ENCODE peak calls at places on chromosomes 11 and 22, in five cellular contexts. N, M, Q, K and R are unnamed samples.

GRCh38 chr11:35166369-35167360 is 27.7 kb downstream of the CD44 start:
- DNase-seq in N (no peak), K (no peak), M (no peak), Q (peak), R (peak)

GRCh38 chr11:129960216-129961214 is 42.1 kb downstream of the PRDM10 start:
- DNase-seq in M (no peak), N (no peak), Q (peak), K (no peak), R (no peak)

GRCh38 chr22:45090364-45090960 is 73.3 kb upstream of the NUP50 start:
- DNase-seq in K (peak), Q (peak), N (peak), M (no peak), R (peak)

GRCh38 chr22:48666620-48667019 is 1161.1 kb downstream of the BRD1 start:
- DNase-seq in M (no peak), Q (no peak), K (no peak), N (no peak), R (no peak)

GRCh38 chr11:132779487-132779886 is 752.8 kb downstream of the OPCML start:
- DNase-seq in N (no peak), Q (no peak), K (no peak), M (no peak), R (no peak)

GRCh38 chr11:3854660-3854976 is 846 bp upstream of the STIM1 start:
- DNase-seq in K (no peak), M (no peak), Q (no peak), N (no peak), R (no peak)

GRCh38 chr11:65262775-65263174 is 1.0 kb downstream of the POLA2 start:
- DNase-seq in K (no peak), Q (no peak), M (no peak), N (no peak), R (no peak)

GRCh38 chr11:34604909-34605308 is 16.0 kb upstream of the EHF start:
- DNase-seq in K (no peak), N (no peak), Q (no peak), M (no peak), R (no peak)

GRCh38 chr11:57406337-57406904 is 16.0 kb upstream of the PRG2 start:
- DNase-seq in N (no peak), Q (no peak), K (no peak), M (no peak), R (peak)

GRCh38 chr11:70024036-70024772 is 53.9 kb upstream of the ANO1 start:
- DNase-seq in Q (no peak), K (peak), M (no peak), N (no peak), R (no peak)

GRCh38 chr11:95563173-95563572 is 226.4 kb downstream of the FAM76B start:
- DNase-seq in K (no peak), M (no peak), N (no peak), Q (peak), R (no peak)

GRCh38 chr11:34356576-34356917 is 1.3 kb downstream of the ABTB2 start:
- DNase-seq in M (no peak), K (peak), N (no peak), Q (no peak), R (peak)

GRCh38 chr11:12409621-12410005 is 32.2 kb downstream of the PARVA start:
- DNase-seq in Q (peak), K (no peak), M (no peak), N (no peak), R (peak)

GRCh38 chr11:92775277-92775676 is 194.2 kb upstream of the MTNR1B start:
- DNase-seq in Q (no peak), N (no peak), K (no peak), M (no peak), R (no peak)

GRCh38 chr11:65132988-65133700 is 1.2 kb downstream of the SYVN1 start:
- DNase-seq in N (no peak), Q (peak), K (peak), M (peak), R (peak)

GRCh38 chr11:34650528-34650927 is 29.6 kb downstream of the EHF start:
- DNase-seq in M (no peak), Q (no peak), K (no peak), N (no peak), R (no peak)

GRCh38 chr22:33747576-33748180 is 172.6 kb downstream of the LARGE1 start:
- DNase-seq in M (no peak), Q (no peak), K (no peak), N (no peak), R (no peak)

GRCh38 chr11:119470316-119471266 is 47.6 kb upstream of the THY1 start:
- DNase-seq in K (peak), Q (peak), N (no peak), M (peak), R (peak)

GRCh38 chr11:120703358-120704152 is 192.0 kb downstream of the GRIK4 start:
- DNase-seq in N (no peak), K (no peak), Q (no peak), M (no peak), R (no peak)

GRCh38 chr11:8290122-8290810 is 26.6 kb upstream of the LMO1 start:
- DNase-seq in M (no peak), N (no peak), K (peak), Q (no peak), R (no peak)

GRCh38 chr11:96680515-96680914 is 290.7 kb downstream of the JRKL start:
- DNase-seq in M (no peak), Q (no peak), K (no peak), N (no peak), R (no peak)

GRCh38 chr11:2914475-2915195 is 14.6 kb downstream of the PHLDA2 start:
- DNase-seq in K (no peak), N (no peak), M (no peak), Q (no peak), R (no peak)

GRCh38 chr22:49760630-49761571 is 66.8 kb downstream of the BRD1 start:
- DNase-seq in N (no peak), Q (no peak), K (peak), M (no peak), R (no peak)
- H3K4me2 ChIP-seq in N (no peak), Q (no peak), K (no peak), M (no peak), R (no peak)

DNA sequence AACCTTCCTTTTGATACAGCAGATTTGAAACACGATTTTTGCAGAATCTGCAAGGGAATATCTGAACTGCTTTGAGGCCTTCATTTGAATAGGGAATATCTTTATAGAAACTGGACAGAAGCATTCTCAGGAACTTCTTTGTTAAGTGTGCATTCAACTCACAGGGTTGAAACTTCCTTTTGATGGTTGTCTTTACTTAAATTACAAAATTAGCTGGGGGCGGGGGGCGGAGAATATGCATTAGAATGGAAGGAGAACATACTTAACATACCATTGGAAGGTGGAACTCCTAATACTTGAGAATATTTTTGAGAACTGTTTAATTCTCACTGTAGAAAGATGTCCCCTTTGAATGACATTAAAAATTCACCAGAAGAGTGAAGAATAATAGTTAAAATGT is 104.4 kb downstream of the TRIM51G start:
- DNase-seq in Q (no peak), M (no peak), N (no peak), K (no peak), R (no peak)
- H2BK12ac ChIP-seq in Q (no peak), M (no peak), N (no peak), K (no peak), R (no peak)

GRCh38 chr11:61840371-61840770 is 12.3 kb downstream of the FADS2 start:
- DNase-seq in N (no peak), Q (no peak), M (no peak), K (no peak), R (no peak)

GRCh38 chr11:61837411-61838005 is 9.4 kb downstream of the FADS2 start:
- DNase-seq in N (no peak), Q (no peak), K (no peak), M (no peak), R (no peak)

GRCh38 chr11:61838501-61838900 is 10.4 kb downstream of the FADS2 start:
- DNase-seq in N (no peak), K (no peak), M (no peak), Q (no peak), R (no peak)

GRCh38 chr11:61839742-61840141 is 11.6 kb downstream of the FADS2 start:
- DNase-seq in K (no peak), M (no peak), Q (no peak), N (no peak), R (no peak)

DNA sequence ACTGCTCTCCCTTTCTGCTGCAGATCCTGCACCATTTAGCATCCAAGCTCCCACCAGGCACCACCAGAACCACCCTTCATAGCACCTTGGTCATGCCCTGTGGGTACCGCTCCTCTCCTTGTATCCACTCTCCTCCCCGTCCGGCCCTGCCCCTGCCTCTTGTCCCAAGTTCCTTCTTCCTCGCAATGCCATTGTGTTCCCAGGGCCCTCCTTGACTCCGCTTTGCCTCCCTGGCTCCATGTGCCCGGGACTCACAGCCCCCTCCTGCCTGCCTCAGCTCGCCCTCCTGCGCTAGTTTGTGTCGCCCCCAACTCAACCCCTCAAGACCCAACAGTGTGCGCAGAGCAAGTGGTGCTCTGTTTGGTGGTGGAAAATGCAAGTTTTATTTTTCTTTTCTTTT is 10.8 kb downstream of the FADS2 start:
- DNase-seq in K (no peak), M (no peak), N (no peak), Q (no peak), R (no peak)
- H3K9ac ChIP-seq in K (no peak), M (no peak), N (no peak), Q (no peak), R (no peak)

GRCh38 chr11:45026835-45027234 is 76.2 kb upstream of the TP53I11 start:
- DNase-seq in K (no peak), Q (no peak), M (no peak), N (no peak), R (no peak)

GRCh38 chr11:45025716-45026492 is 75.2 kb upstream of the TP53I11 start:
- DNase-seq in N (no peak), Q (peak), M (no peak), K (peak), R (no peak)

GRCh38 chr11:45024357-45024756 is 73.7 kb upstream of the TP53I11 start:
- DNase-seq in N (no peak), K (no peak), Q (no peak), M (no peak), R (no peak)

GRCh38 chr11:45023065-45023365 is 72.3 kb upstream of the TP53I11 start:
- DNase-seq in Q (no peak), K (no peak), M (no peak), N (no peak), R (peak)

GRCh38 chr11:45024846-45025623 is 74.4 kb upstream of the TP53I11 start:
- DNase-seq in Q (no peak), K (no peak), N (no peak), M (no peak), R (no peak)
- H3K4me2 ChIP-seq in Q (no peak), K (no peak), N (no peak), M (no peak), R (no peak)

GRCh38 chr11:83425137-83425466 is 138.9 kb upstream of the CCDC90B start:
- DNase-seq in K (no peak), Q (no peak), M (no peak), N (no peak), R (no peak)
- H2BK12ac ChIP-seq in K (no peak), Q (no peak), M (no peak), N (no peak), R (no peak)

DNA sequence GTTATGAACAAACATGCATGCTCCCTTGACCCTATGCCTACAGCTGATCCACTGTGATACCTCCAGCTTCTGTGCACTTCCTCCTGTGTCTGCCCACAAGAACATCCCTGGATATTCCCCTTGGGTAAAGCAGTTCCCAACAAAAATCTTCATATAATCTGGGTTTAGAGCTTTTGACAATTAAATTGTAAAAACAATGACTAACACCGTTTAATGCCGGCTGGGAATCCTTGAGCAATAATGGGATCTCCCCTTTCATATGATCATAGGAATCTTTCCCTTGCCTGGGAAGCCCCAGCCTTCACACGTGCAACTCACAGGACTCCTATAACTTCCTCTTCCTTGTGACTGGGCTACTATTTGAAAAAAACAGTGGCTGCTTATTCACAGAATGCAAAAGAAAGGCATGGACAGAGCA is 6.3 kb upstream of the ZC3H12C start:
- DNase-seq in Q (peak), M (no peak), N (no peak), K (no peak), R (peak)
- H3K9ac ChIP-seq in Q (no peak), M (no peak), N (no peak), K (no peak), R (no peak)

DNA sequence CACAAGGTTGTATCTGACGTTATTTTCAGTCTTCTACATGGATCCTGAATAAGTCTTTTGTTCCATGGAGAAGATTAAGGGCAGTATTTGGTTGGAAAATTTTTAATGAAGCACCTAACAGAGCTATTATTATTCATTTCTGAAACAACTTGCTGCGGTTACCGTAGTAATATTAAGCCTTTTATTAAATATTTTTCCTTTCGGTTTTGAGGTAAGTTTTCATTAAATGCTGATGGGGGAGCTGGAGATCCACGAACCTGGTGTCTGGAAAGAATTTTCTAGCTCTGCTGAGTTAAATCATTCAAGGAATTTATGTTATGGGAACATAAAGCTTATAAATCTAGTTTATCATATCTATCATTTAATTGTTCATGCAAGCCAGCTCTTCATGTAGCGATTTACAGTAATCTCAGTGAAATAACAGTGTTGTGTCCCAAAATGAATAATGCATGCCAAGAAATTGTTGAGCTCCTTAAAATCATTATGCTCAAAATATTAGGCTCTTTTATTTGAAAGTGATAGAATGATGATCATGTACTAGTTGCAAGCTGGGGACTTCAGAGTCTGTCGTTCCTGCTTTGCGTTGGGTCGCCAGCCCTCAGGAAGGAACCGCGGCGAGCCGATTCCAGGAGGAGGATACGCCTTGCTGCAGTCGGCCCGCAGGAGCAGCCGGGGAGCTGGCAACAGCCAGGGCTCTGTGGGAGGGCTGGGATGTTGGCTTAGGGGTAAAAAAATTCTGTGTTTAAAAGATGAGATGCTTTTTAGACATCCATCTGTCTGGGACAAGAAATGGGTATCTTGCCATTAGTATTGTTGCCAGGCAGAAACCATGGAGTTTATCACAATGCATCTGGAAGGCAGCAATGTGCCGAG is 83.1 kb downstream of the TBC1D22A start:
- DNase-seq in Q (peak), K (no peak), N (no peak), M (no peak), R (no peak)
- H3K4me2 ChIP-seq in Q (no peak), K (no peak), N (no peak), M (no peak), R (no peak)

GRCh38 chr11:68204402-68204801 is 8.7 kb downstream of the KMT5B start:
- DNase-seq in M (no peak), N (no peak), Q (no peak), K (no peak), R (no peak)

GRCh38 chr11:68200639-68201038 is 12.5 kb downstream of the KMT5B start:
- DNase-seq in Q (peak), M (no peak), N (no peak), K (no peak), R (no peak)

GRCh38 chr11:68211546-68211945 is 1.6 kb downstream of the KMT5B start:
- DNase-seq in N (no peak), K (no peak), Q (no peak), M (no peak), R (peak)

GRCh38 chr11:68202165-68202564 is 10.9 kb downstream of the KMT5B start:
- DNase-seq in M (no peak), Q (no peak), N (no peak), K (no peak), R (no peak)

DNA sequence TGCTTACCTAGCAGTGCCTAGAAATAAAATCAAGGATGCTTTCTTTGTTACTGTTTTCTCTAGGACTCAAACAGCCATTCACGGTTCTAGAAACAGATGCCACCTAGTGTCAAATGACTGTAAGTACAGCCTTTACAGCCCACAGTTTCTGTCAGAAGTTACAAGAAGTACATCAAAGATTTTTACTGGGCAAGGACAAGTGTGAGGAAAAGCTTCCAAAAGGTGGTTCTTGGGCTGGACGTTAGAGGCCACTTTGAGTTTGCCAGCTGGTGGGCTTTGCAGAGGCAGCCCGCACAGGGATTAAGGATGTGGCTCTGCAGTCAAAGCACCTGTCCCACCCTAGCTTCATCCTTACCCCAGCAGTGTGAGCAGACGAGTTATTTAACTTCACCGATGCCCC is 6.9 kb downstream of the KMT5B start:
- DNase-seq in M (peak), K (peak), N (peak), Q (peak), R (peak)
- H2BK12ac ChIP-seq in M (no peak), K (no peak), N (no peak), Q (no peak), R (no peak)

GRCh38 chr11:86117706-86118050 is 48.8 kb upstream of the PICALM start:
- DNase-seq in N (no peak), K (no peak), M (no peak), Q (no peak), R (no peak)

GRCh38 chr11:86118201-86118600 is 49.3 kb upstream of the PICALM start:
- DNase-seq in M (no peak), N (no peak), K (no peak), Q (no peak), R (no peak)

GRCh38 chr11:86116996-86117705 is 48.3 kb upstream of the PICALM start:
- DNase-seq in M (no peak), K (no peak), N (no peak), Q (no peak), R (peak)

GRCh38 chr11:86115542-86116385 is 46.9 kb upstream of the PICALM start:
- DNase-seq in K (no peak), M (no peak), Q (no peak), N (no peak), R (no peak)

DNA sequence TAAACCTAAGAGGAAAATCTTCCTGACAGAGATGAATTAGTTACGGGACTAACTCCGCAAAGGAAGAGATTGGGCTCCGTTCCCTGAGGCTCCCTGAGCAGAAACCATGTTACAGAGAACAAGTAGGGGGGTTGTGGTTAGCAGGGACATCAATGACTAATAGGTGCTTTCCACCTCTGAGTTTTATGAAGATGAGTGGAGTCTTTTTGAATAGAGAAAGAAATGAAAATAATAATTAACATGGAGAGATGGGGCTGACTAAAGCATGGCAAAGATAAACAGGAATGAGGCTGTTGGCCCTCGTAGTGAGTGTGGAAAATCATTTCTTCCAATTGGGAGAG is 47.5 kb upstream of the PICALM start:
- DNase-seq in K (no peak), M (no peak), Q (peak), N (no peak), R (no peak)
- H3K9ac ChIP-seq in K (no peak), M (no peak), Q (peak), N (no peak), R (no peak)

GRCh38 chr11:19576903-19577302 is 135.7 kb upstream of the NAV2 start:
- DNase-seq in M (no peak), N (no peak), Q (no peak), K (no peak), R (no peak)

GRCh38 chr11:19577849-19578619 is 134.6 kb upstream of the NAV2 start:
- DNase-seq in K (no peak), Q (peak), M (no peak), N (no peak), R (no peak)

GRCh38 chr11:19579957-19580356 is 132.7 kb upstream of the NAV2 start:
- DNase-seq in Q (no peak), K (no peak), M (no peak), N (no peak), R (no peak)

GRCh38 chr11:19577391-19577831 is 135.2 kb upstream of the NAV2 start:
- DNase-seq in K (no peak), M (no peak), N (no peak), Q (peak), R (no peak)

DNA sequence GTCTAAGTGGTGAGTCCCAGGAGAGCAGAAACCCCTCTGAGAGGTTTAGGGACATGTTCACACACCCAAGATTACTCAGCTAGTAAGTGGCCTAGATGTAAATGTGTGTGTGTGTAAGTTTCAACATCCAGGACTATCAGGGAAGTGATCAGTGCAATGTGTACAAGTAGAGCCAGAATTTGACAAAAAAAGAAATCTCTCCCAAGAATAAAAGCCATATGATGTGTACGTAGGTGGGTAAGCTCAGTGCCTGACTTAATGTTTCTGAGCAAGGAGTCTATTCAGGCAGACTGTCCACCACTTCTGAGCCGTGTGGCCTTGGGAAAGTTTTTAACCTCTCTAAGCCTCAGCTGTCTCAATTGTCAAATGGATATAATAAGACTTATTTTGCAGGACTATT is 133.8 kb upstream of the NAV2 start:
- DNase-seq in Q (no peak), N (no peak), M (no peak), K (no peak), R (no peak)
- H3K4me2 ChIP-seq in Q (no peak), N (no peak), M (no peak), K (no peak), R (no peak)